ENCODE peak calls at places on chromosomes 7 and 10, in five cellular contexts. T, L, Q, Y and R are unnamed samples.

GRCh38 chr7:127154101-127154500 is 98.6 kb downstream of the GRM8 start:
- ATAC-seq in T (no peak), L (no peak), Q (no peak), Y (no peak), R (no peak)

GRCh38 chr7:134789967-134790685 is 10.7 kb downstream of the CALD1 start:
- ATAC-seq in T (peak), L (no peak), Q (no peak), Y (peak), R (peak)

GRCh38 chr10:44926771-44927751 is 15.9 kb downstream of the TMEM72 start:
- ATAC-seq in T (no peak), L (no peak), Q (peak), Y (no peak), R (peak)

GRCh38 chr10:31977440-31978157 is 49.0 kb upstream of the ARHGAP12 start:
- ATAC-seq in T (peak), L (peak), Q (no peak), Y (peak), R (peak)

GRCh38 chr7:7228472-7228871 is 46.1 kb downstream of the C1GALT1 start:
- ATAC-seq in T (no peak), L (no peak), Q (no peak), Y (peak), R (no peak)

GRCh38 chr10:62194924-62195674 is 73.5 kb downstream of the RTKN2 start:
- ATAC-seq in T (no peak), L (no peak), Q (no peak), Y (no peak), R (no peak)

GRCh38 chr10:105041956-105042355 is 400.9 kb downstream of the SORCS3 start:
- ATAC-seq in T (no peak), L (no peak), Q (no peak), Y (no peak), R (no peak)

GRCh38 chr10:126663880-126664279 is 6.6 kb downstream of the C10orf90 start:
- ATAC-seq in T (no peak), L (no peak), Q (no peak), Y (peak), R (no peak)

GRCh38 chr10:44352316-44353127 is 32.4 kb downstream of the CXCL12 start:
- ATAC-seq in T (no peak), L (no peak), Q (peak), Y (peak), R (peak)

GRCh38 chr10:36251068-36251467 is 609.0 kb upstream of the FZD8 start:
- ATAC-seq in T (no peak), L (no peak), Q (peak), Y (no peak), R (no peak)

GRCh38 chr7:74479961-74480829 is 26.5 kb downstream of the GTF2IRD1 start:
- ATAC-seq in T (peak), L (no peak), Q (peak), Y (peak), R (peak)

GRCh38 chr10:49578392-49578791 is 31.7 kb upstream of the SLC18A3 start:
- ATAC-seq in T (no peak), L (no peak), Q (no peak), Y (no peak), R (no peak)

GRCh38 chr10:113103131-113103830 is 153.2 kb downstream of the TCF7L2 start:
- ATAC-seq in T (no peak), L (no peak), Q (no peak), Y (no peak), R (no peak)

GRCh38 chr10:32942081-32942480 is 15.9 kb downstream of the ITGB1 start:
- ATAC-seq in T (no peak), L (no peak), Q (no peak), Y (no peak), R (no peak)

GRCh38 chr7:65438593-65438992 is 64.9 kb downstream of the ZNF92 start:
- ATAC-seq in T (no peak), L (no peak), Q (no peak), Y (peak), R (no peak)

GRCh38 chr7:6637544-6638229 is 569 bp downstream of the ZNF316 start:
- ATAC-seq in T (peak), L (peak), Q (peak), Y (peak), R (peak)

GRCh38 chr10:15370212-15370740 is 813 bp downstream of the FAM171A1 start:
- ATAC-seq in T (peak), L (peak), Q (peak), Y (peak), R (peak)

GRCh38 chr7:91137447-91137846 is 126.8 kb upstream of the FZD1 start:
- ATAC-seq in T (no peak), L (no peak), Q (no peak), Y (no peak), R (no peak)

GRCh38 chr10:101767600-101767945 is 8.3 kb downstream of the FGF8 start:
- ATAC-seq in T (peak), L (no peak), Q (no peak), Y (no peak), R (no peak)

GRCh38 chr7:2651336-2651735 is 19.6 kb downstream of the TTYH3 start:
- ATAC-seq in T (peak), L (no peak), Q (peak), Y (no peak), R (no peak)

GRCh38 chr7:6409991-6410693 is 37.6 kb downstream of the DAGLB start:
- ATAC-seq in T (no peak), L (peak), Q (peak), Y (peak), R (no peak)

GRCh38 chr10:89091501-89091900 is 100.9 kb downstream of the FAS start:
- ATAC-seq in T (no peak), L (no peak), Q (no peak), Y (no peak), R (no peak)

GRCh38 chr10:24174014-24174413 is 34.9 kb upstream of the KIAA1217 start:
- ATAC-seq in T (no peak), L (no peak), Q (no peak), Y (no peak), R (no peak)

GRCh38 chr7:36404639-36405408 is 15.2 kb downstream of the ANLN start:
- ATAC-seq in T (no peak), L (no peak), Q (no peak), Y (no peak), R (no peak)

GRCh38 chr10:4485611-4486010 is 340.4 kb upstream of the AKR1E2 start:
- ATAC-seq in T (no peak), L (no peak), Q (no peak), Y (no peak), R (no peak)

GRCh38 chr10:100894589-100895294 is 18.0 kb upstream of the SLF2 start:
- ATAC-seq in T (peak), L (no peak), Q (peak), Y (no peak), R (no peak)

GRCh38 chr7:90584420-90584819 is 11.7 kb upstream of the CDK14 start:
- ATAC-seq in T (peak), L (no peak), Q (no peak), Y (no peak), R (no peak)

GRCh38 chr7:11847336-11847735 is 15.3 kb upstream of the THSD7A start:
- ATAC-seq in T (no peak), L (no peak), Q (no peak), Y (no peak), R (no peak)

GRCh38 chr7:152313879-152314604 is 121.8 kb downstream of the KMT2C start:
- ATAC-seq in T (peak), L (peak), Q (no peak), Y (peak), R (peak)

GRCh38 chr10:86673827-86674581 is 5.7 kb downstream of the LDB3 start:
- ATAC-seq in T (no peak), L (no peak), Q (no peak), Y (no peak), R (no peak)

GRCh38 chr10:11510714-11511113 is 100.7 kb downstream of the USP6NL start:
- ATAC-seq in T (no peak), L (no peak), Q (no peak), Y (no peak), R (no peak)

GRCh38 chr7:24494832-24495231 is 78.4 kb upstream of the PALS2 start:
- ATAC-seq in T (no peak), L (peak), Q (peak), Y (no peak), R (no peak)

GRCh38 chr10:25059990-25060389 is 43.6 kb downstream of the THNSL1 start:
- ATAC-seq in T (no peak), L (peak), Q (peak), Y (peak), R (peak)

GRCh38 chr7:11517853-11518252 is 314.1 kb downstream of the THSD7A start:
- ATAC-seq in T (no peak), L (no peak), Q (no peak), Y (no peak), R (no peak)

GRCh38 chr7:27031289-27032172 is 64.3 kb downstream of the HOXA1 start:
- ATAC-seq in T (peak), L (peak), Q (no peak), Y (peak), R (peak)

GRCh38 chr10:49298666-49298989 is 342 bp upstream of the C10orf71 start:
- ATAC-seq in T (no peak), L (no peak), Q (no peak), Y (peak), R (peak)

GRCh38 chr7:106464169-106464568 is 179.4 kb upstream of the NAMPT start:
- ATAC-seq in T (no peak), L (no peak), Q (no peak), Y (peak), R (peak)

GRCh38 chr10:114874827-114875541 is 53.4 kb downstream of the FHIP2A start:
- ATAC-seq in T (peak), L (no peak), Q (peak), Y (peak), R (no peak)

GRCh38 chr10:114868801-114869200 is 47.2 kb downstream of the FHIP2A start:
- ATAC-seq in T (no peak), L (no peak), Q (no peak), Y (no peak), R (no peak)

GRCh38 chr10:114872519-114873087 is 51.0 kb downstream of the FHIP2A start:
- ATAC-seq in T (no peak), L (no peak), Q (no peak), Y (no peak), R (no peak)

GRCh38 chr10:114867365-114867764 is 45.8 kb downstream of the FHIP2A start:
- ATAC-seq in T (no peak), L (no peak), Q (peak), Y (no peak), R (no peak)

GRCh38 chr10:114869500-114869899 is 47.9 kb downstream of the FHIP2A start:
- ATAC-seq in T (no peak), L (no peak), Q (no peak), Y (no peak), R (no peak)
- TF ChIP-seq EP300 in T (no peak), L (no peak), Q (no peak), Y (no peak), R (no peak)

GRCh38 chr7:130944997-130945396 is 211.0 kb upstream of the KLF14 start:
- ATAC-seq in T (peak), L (no peak), Q (no peak), Y (no peak), R (no peak)

GRCh38 chr7:130941322-130942210 is 207.6 kb upstream of the KLF14 start:
- ATAC-seq in T (no peak), L (peak), Q (peak), Y (peak), R (no peak)

GRCh38 chr7:130942211-130942964 is 208.4 kb upstream of the KLF14 start:
- ATAC-seq in T (no peak), L (peak), Q (peak), Y (peak), R (peak)

GRCh38 chr7:130943981-130944380 is 210.0 kb upstream of the KLF14 start:
- ATAC-seq in T (no peak), L (no peak), Q (no peak), Y (no peak), R (no peak)

GRCh38 chr7:130943336-130943901 is 209.4 kb upstream of the KLF14 start:
- ATAC-seq in T (peak), L (no peak), Q (no peak), Y (peak), R (peak)
- TF ChIP-seq EP300 in T (no peak), L (no peak), Q (no peak), Y (no peak), R (no peak)

GRCh38 chr7:16719699-16720098 is 33.9 kb upstream of the TSPAN13 start:
- ATAC-seq in T (no peak), L (no peak), Q (no peak), Y (no peak), R (no peak)
- TF ChIP-seq EP300 in T (no peak), L (no peak), Q (no peak), Y (no peak), R (no peak)

GRCh38 chr7:112150823-112151641 is 55.2 kb downstream of the DOCK4 start:
- ATAC-seq in T (no peak), L (no peak), Q (no peak), Y (peak), R (peak)
- TF ChIP-seq EP300 in T (no peak), L (no peak), Q (no peak), Y (no peak), R (no peak)

DNA sequence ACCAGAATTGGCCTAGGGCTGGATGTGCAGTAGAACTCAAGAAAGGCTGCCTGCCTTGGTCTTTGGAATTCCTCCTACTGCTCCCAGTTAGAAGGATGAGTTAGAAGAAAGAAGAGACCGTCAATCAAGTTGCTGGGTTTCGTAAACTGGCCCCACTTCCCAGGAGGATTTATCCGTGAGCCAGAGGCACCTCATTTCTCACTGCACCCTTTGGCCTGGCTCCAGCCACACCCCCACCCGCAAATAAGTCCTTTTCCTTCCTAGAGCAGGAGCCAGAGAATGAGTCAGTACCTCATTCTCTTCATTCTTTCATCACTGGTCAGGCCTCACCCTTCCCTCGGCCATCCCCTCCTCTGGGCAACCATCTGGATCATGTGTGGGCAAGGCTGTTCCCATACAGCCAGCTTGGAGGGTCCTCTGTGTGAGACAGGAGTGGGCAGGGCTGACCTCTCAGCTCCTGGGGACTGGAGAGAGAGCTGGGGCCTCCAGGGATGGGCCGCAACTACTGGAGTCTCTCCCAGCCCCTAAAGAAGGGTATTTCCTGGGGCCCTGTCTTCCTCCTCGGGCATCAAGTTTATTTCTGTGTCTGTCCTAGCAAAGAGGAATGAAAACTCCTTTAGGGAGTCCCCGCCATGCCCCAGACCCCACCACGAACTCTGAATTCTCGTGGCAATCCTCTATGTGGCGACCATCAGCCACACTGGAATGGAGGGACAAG is 87.2 kb upstream of the DUSP5 start:
- ATAC-seq in T (no peak), L (peak), Q (no peak), Y (peak), R (peak)
- TF ChIP-seq EP300 in T (no peak), L (peak), Q (no peak), Y (peak), R (no peak)